ENCODE peak calls at places on chromosomes 6 and 20, in seven cellular contexts. B is NCI-H748 treated with DMSO at 0.1 percent for 48 hours; Y is activated CD4-positive, CD25-positive, alpha-beta regulatory T cell; S is endothelial cell; Z is lung; D is GM12865; E is AG10803. N is an unnamed sample.

GRCh38 chr6:99905209-99906106 is 88.6 kb downstream of the MCHR2 start:
- DNase-seq in B (peak), Y (no peak), S (peak), Z (no peak), D (peak), E (peak), N (no peak)

GRCh38 chr6:139051396-139052070 is 23.0 kb downstream of the ABRACL start:
- DNase-seq in B (no peak), Y (no peak), S (no peak), Z (no peak), D (no peak), E (no peak), N (no peak)

GRCh38 chr6:9131616-9132015 is 696.3 kb upstream of the SLC35B3 start:
- DNase-seq in B (peak), Y (no peak), S (no peak), Z (peak), D (peak), E (no peak), N (no peak)

GRCh38 chr20:31967830-31968249 is at the start of gene XKR7:
- DNase-seq in B (peak), Y (no peak), S (peak), Z (no peak), D (no peak), E (no peak), N (no peak)

GRCh38 chr6:43716099-43716498 is 28.5 kb upstream of the MRPS18A start:
- DNase-seq in B (no peak), Y (no peak), S (no peak), Z (no peak), D (no peak), E (no peak), N (no peak)

GRCh38 chr20:61871913-61872312 is 193.8 kb downstream of the TAF4 start:
- DNase-seq in B (no peak), Y (no peak), S (no peak), Z (no peak), D (no peak), E (no peak), N (no peak)

GRCh38 chr6:11218477-11218826 is 14.0 kb downstream of the NEDD9 start:
- DNase-seq in B (no peak), Y (no peak), S (no peak), Z (no peak), D (no peak), E (no peak), N (no peak)

GRCh38 chr20:18679020-18679419 is 91.2 kb downstream of the DTD1 start:
- DNase-seq in B (peak), Y (no peak), S (no peak), Z (no peak), D (peak), E (peak), N (no peak)

GRCh38 chr6:83417880-83418663 is 12.8 kb downstream of the ME1 start:
- DNase-seq in B (peak), Y (no peak), S (no peak), Z (no peak), D (peak), E (peak), N (no peak)

N was measured in stimulated activated CD8-positive, alpha-beta memory T cell treated with anti-CD3 and anti-CD28 coated beads, Interleukin-7, amount 100 ng/mL, for 1 hour.